ENCODE peak calls at places on chromosomes 3 and 15, in seven cellular contexts. One of them, this sample, is unnamed.

GRCh38 chr15:70670680-70671079 is 92.7 kb downstream of the UACA start:
- DNase-seq in sigmoid colon: no peak
- DNase-seq in foreskin keratinocyte: no peak
- DNase-seq in H9: no peak
- DNase-seq in A549: no peak
- DNase-seq in transverse colon: no peak
- DNase-seq in heart left ventricle: no peak
- DNase-seq in this sample: no peak

GRCh38 chr3:105158277-105158676 is 208.4 kb upstream of the ALCAM start:
- DNase-seq in heart left ventricle: no peak
- DNase-seq in transverse colon: no peak
- DNase-seq in sigmoid colon: no peak
- DNase-seq in H9: no peak
- DNase-seq in A549: no peak
- DNase-seq in foreskin keratinocyte: no peak
- DNase-seq in this sample: no peak

GRCh38 chr3:72368331-72368975 is 479.8 kb downstream of the SHQ1 start:
- DNase-seq in A549: no peak
- DNase-seq in H9: no peak
- DNase-seq in heart left ventricle: no peak
- DNase-seq in transverse colon: no peak
- DNase-seq in foreskin keratinocyte: no peak
- DNase-seq in sigmoid colon: no peak
- DNase-seq in this sample: no peak

GRCh38 chr3:44963571-44964325 is 12.2 kb downstream of the ZDHHC3 start:
- DNase-seq in transverse colon: no peak
- DNase-seq in heart left ventricle: no peak
- DNase-seq in sigmoid colon: no peak
- DNase-seq in H9: no peak
- DNase-seq in A549: no peak
- DNase-seq in foreskin keratinocyte: peak; percentile 26
- DNase-seq in this sample: no peak

GRCh38 chr3:153273767-153274443 is 111.9 kb downstream of the RAP2B start:
- DNase-seq in heart left ventricle: no peak
- DNase-seq in A549: no peak
- DNase-seq in foreskin keratinocyte: peak; percentile 80
- DNase-seq in sigmoid colon: no peak
- DNase-seq in H9: no peak
- DNase-seq in transverse colon: no peak
- DNase-seq in this sample: no peak

GRCh38 chr15:72229076-72229946 is 1.7 kb downstream of the PKM start:
- DNase-seq in sigmoid colon: peak; percentile 65
- DNase-seq in H9: no peak
- DNase-seq in heart left ventricle: no peak
- DNase-seq in foreskin keratinocyte: no peak
- DNase-seq in A549: no peak
- DNase-seq in transverse colon: no peak
- DNase-seq in this sample: peak; percentile 69

GRCh38 chr15:70201376-70201775 is 103.7 kb upstream of the TLE3 start:
- DNase-seq in foreskin keratinocyte: no peak
- DNase-seq in A549: no peak
- DNase-seq in transverse colon: no peak
- DNase-seq in heart left ventricle: no peak
- DNase-seq in H9: no peak
- DNase-seq in sigmoid colon: peak; percentile 50
- DNase-seq in this sample: no peak

GRCh38 chr3:172221550-172221949 is 182.2 kb downstream of the FNDC3B start:
- DNase-seq in A549: no peak
- DNase-seq in transverse colon: no peak
- DNase-seq in heart left ventricle: no peak
- DNase-seq in sigmoid colon: no peak
- DNase-seq in H9: no peak
- DNase-seq in foreskin keratinocyte: peak; percentile 72
- DNase-seq in this sample: no peak

GRCh38 chr15:90402230-90402629 is 14.2 kb downstream of the IQGAP1 start:
- DNase-seq in H9: no peak
- DNase-seq in heart left ventricle: peak; percentile 45
- DNase-seq in transverse colon: no peak
- DNase-seq in A549: peak; percentile 66
- DNase-seq in sigmoid colon: peak; percentile 73
- DNase-seq in foreskin keratinocyte: peak; percentile 86
- DNase-seq in this sample: no peak

GRCh38 chr3:189222927-189223706 is 51.3 kb downstream of the TPRG1 start:
- DNase-seq in A549: no peak
- DNase-seq in foreskin keratinocyte: no peak
- DNase-seq in transverse colon: no peak
- DNase-seq in sigmoid colon: no peak
- DNase-seq in heart left ventricle: no peak
- DNase-seq in H9: no peak
- DNase-seq in this sample: no peak

GRCh38 chr3:77411990-77412389 is 372.1 kb downstream of the ROBO2 start:
- DNase-seq in sigmoid colon: no peak
- DNase-seq in foreskin keratinocyte: peak; percentile 87
- DNase-seq in heart left ventricle: no peak
- DNase-seq in A549: no peak
- DNase-seq in transverse colon: no peak
- DNase-seq in H9: no peak
- DNase-seq in this sample: no peak

GRCh38 chr15:77742127-77742526 is 109.4 kb upstream of the LINGO1 start:
- DNase-seq in H9: no peak
- DNase-seq in foreskin keratinocyte: no peak
- DNase-seq in transverse colon: no peak
- DNase-seq in heart left ventricle: no peak
- DNase-seq in sigmoid colon: no peak
- DNase-seq in A549: no peak
- DNase-seq in this sample: no peak
- H3K4me1 ChIP-seq in H9: peaks cover 10% of the 10 kb centered on the region
- H3K4me1 ChIP-seq in foreskin keratinocyte: no peaks in the 10 kb centered on the region
- H3K4me1 ChIP-seq in transverse colon: no peaks in the 10 kb centered on the region
- H3K4me1 ChIP-seq in heart left ventricle: no peaks in the 10 kb centered on the region
- H3K4me1 ChIP-seq in sigmoid colon: no peaks in the 10 kb centered on the region
- H3K4me1 ChIP-seq in A549: no peaks in the 10 kb centered on the region
- H3K4me1 ChIP-seq in this sample: no peaks in the 10 kb centered on the region

GRCh38 chr3:179732661-179733348 is 80.0 kb downstream of the USP13 start:
- DNase-seq in foreskin keratinocyte: no peak
- DNase-seq in transverse colon: no peak
- DNase-seq in heart left ventricle: peak; percentile 86
- DNase-seq in sigmoid colon: no peak
- DNase-seq in A549: no peak
- DNase-seq in H9: no peak
- DNase-seq in this sample: no peak
- H3K4me1 ChIP-seq in foreskin keratinocyte: peaks cover 6% of the 10 kb centered on the region
- H3K4me1 ChIP-seq in transverse colon: no peaks in the 10 kb centered on the region
- H3K4me1 ChIP-seq in heart left ventricle: no peaks in the 10 kb centered on the region
- H3K4me1 ChIP-seq in sigmoid colon: no peaks in the 10 kb centered on the region
- H3K4me1 ChIP-seq in A549: peaks cover 22% of the 10 kb centered on the region
- H3K4me1 ChIP-seq in H9: no peaks in the 10 kb centered on the region
- H3K4me1 ChIP-seq in this sample: no peaks in the 10 kb centered on the region

GRCh38 chr3:117201906-117202305 is 492.3 kb downstream of the TUSC7 start:
- DNase-seq in heart left ventricle: no peak
- DNase-seq in A549: no peak
- DNase-seq in transverse colon: no peak
- DNase-seq in foreskin keratinocyte: no peak
- DNase-seq in H9: no peak
- DNase-seq in sigmoid colon: no peak
- DNase-seq in this sample: no peak
- H3K4me1 ChIP-seq in heart left ventricle: no peaks in the 10 kb centered on the region
- H3K4me1 ChIP-seq in A549: no peaks in the 10 kb centered on the region
- H3K4me1 ChIP-seq in transverse colon: no peaks in the 10 kb centered on the region
- H3K4me1 ChIP-seq in foreskin keratinocyte: no peaks in the 10 kb centered on the region
- H3K4me1 ChIP-seq in H9: no peaks in the 10 kb centered on the region
- H3K4me1 ChIP-seq in sigmoid colon: no peaks in the 10 kb centered on the region
- H3K4me1 ChIP-seq in this sample: no peaks in the 10 kb centered on the region

GRCh38 chr3:64705946-64706345 is 18.1 kb upstream of the ADAMTS9 start:
- DNase-seq in sigmoid colon: no peak
- DNase-seq in heart left ventricle: no peak
- DNase-seq in H9: no peak
- DNase-seq in A549: no peak
- DNase-seq in foreskin keratinocyte: no peak
- DNase-seq in transverse colon: no peak
- DNase-seq in this sample: no peak

DNA sequence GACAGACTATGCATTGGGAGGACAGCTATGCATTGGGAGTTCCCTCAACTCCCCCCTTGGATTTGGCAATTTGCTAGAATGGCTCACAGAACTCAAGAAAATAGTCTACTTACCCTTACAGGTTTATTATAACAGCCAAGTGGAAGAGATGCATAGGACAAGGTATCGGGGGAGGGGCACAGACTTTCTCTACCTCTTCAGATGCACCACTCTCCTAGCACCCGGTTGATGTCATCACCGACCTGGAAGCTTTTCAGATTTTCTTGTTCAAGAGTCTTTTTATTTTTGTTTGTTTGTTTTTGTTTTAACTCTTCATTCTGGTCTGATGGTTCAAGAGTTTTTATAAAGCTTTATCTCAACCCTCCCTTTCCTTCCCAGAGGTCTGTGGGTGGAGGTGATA is 20.7 kb upstream of the ADAMTS9 start:
- DNase-seq in sigmoid colon: no peak
- DNase-seq in A549: no peak
- DNase-seq in heart left ventricle: no peak
- DNase-seq in H9: no peak
- DNase-seq in transverse colon: no peak
- DNase-seq in foreskin keratinocyte: no peak
- DNase-seq in this sample: no peak
- H3K4me1 ChIP-seq in sigmoid colon: no peaks in the 10 kb centered on the region
- H3K4me1 ChIP-seq in A549: no peaks in the 10 kb centered on the region
- H3K4me1 ChIP-seq in heart left ventricle: no peaks in the 10 kb centered on the region
- H3K4me1 ChIP-seq in H9: no peaks in the 10 kb centered on the region
- H3K4me1 ChIP-seq in transverse colon: no peaks in the 10 kb centered on the region
- H3K4me1 ChIP-seq in foreskin keratinocyte: no peaks in the 10 kb centered on the region
- H3K4me1 ChIP-seq in this sample: no peaks in the 10 kb centered on the region

GRCh38 chr3:66404903-66405700 is 95.7 kb downstream of the LRIG1 start:
- DNase-seq in A549: no peak
- DNase-seq in foreskin keratinocyte: no peak
- DNase-seq in transverse colon: no peak
- DNase-seq in H9: no peak
- DNase-seq in heart left ventricle: peak; percentile 21
- DNase-seq in sigmoid colon: peak; percentile 66
- DNase-seq in this sample: no peak

GRCh38 chr3:66405701-66406091 is 95.1 kb downstream of the LRIG1 start:
- DNase-seq in heart left ventricle: peak; percentile 47
- DNase-seq in transverse colon: peak; percentile 29
- DNase-seq in foreskin keratinocyte: no peak
- DNase-seq in H9: no peak
- DNase-seq in sigmoid colon: peak; percentile 89
- DNase-seq in A549: no peak
- DNase-seq in this sample: no peak

GRCh38 chr3:66407281-66408218 is 93.3 kb downstream of the LRIG1 start:
- DNase-seq in sigmoid colon: peak; percentile 86
- DNase-seq in transverse colon: peak; percentile 79
- DNase-seq in foreskin keratinocyte: peak; percentile 28
- DNase-seq in A549: peak; percentile 29
- DNase-seq in heart left ventricle: peak; percentile 82
- DNase-seq in H9: peak; percentile 85
- DNase-seq in this sample: peak; percentile 56

GRCh38 chr3:66406841-66407240 is 94.0 kb downstream of the LRIG1 start:
- DNase-seq in transverse colon: no peak
- DNase-seq in sigmoid colon: peak; percentile 62
- DNase-seq in heart left ventricle: peak; percentile 13
- DNase-seq in H9: no peak
- DNase-seq in foreskin keratinocyte: no peak
- DNase-seq in A549: no peak
- DNase-seq in this sample: no peak

DNA sequence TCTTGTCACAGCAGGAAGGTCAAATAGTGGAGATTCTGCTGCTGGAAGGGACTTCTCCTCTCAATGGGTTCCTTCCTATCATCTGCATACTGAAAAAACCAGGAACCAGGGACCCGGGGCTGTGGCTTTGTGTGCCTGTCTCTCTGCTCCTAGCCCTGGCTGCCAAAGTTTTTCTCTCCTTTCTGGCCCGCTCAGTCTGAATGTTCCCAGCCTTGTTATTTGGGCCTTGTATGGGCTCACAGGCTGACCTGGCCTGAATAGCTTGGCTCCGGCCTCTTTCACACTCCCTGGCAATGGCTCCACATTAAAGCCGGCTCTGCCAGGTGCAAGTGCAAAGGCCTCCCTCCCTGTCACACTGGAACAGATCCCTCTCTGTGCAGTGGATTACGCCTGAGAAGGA is 94.6 kb downstream of the LRIG1 start:
- DNase-seq in sigmoid colon: peak; percentile 86
- DNase-seq in foreskin keratinocyte: no peak
- DNase-seq in heart left ventricle: peak; percentile 44
- DNase-seq in A549: no peak
- DNase-seq in transverse colon: no peak
- DNase-seq in H9: no peak
- DNase-seq in this sample: no peak
- H3K4me1 ChIP-seq in sigmoid colon: peaks cover 98% of the 10 kb centered on the region
- H3K4me1 ChIP-seq in foreskin keratinocyte: no peaks in the 10 kb centered on the region
- H3K4me1 ChIP-seq in heart left ventricle: peaks cover 14% of the 10 kb centered on the region
- H3K4me1 ChIP-seq in A549: no peaks in the 10 kb centered on the region
- H3K4me1 ChIP-seq in transverse colon: peaks cover 11% of the 10 kb centered on the region
- H3K4me1 ChIP-seq in H9: no peaks in the 10 kb centered on the region
- H3K4me1 ChIP-seq in this sample: peaks cover 24% of the 10 kb centered on the region

GRCh38 chr15:93027413-93027812 is 61.6 kb downstream of the RGMA start:
- DNase-seq in heart left ventricle: no peak
- DNase-seq in sigmoid colon: peak; percentile 74
- DNase-seq in foreskin keratinocyte: no peak
- DNase-seq in A549: no peak
- DNase-seq in H9: no peak
- DNase-seq in transverse colon: no peak
- DNase-seq in this sample: no peak

GRCh38 chr15:93028632-93029612 is 60.1 kb downstream of the RGMA start:
- DNase-seq in heart left ventricle: peak; percentile 90
- DNase-seq in sigmoid colon: peak; percentile 95
- DNase-seq in H9: no peak
- DNase-seq in transverse colon: peak; percentile 51
- DNase-seq in A549: no peak
- DNase-seq in foreskin keratinocyte: peak; percentile 83
- DNase-seq in this sample: peak; percentile 84

GRCh38 chr15:93026359-93026758 is 62.7 kb downstream of the RGMA start:
- DNase-seq in foreskin keratinocyte: no peak
- DNase-seq in A549: no peak
- DNase-seq in transverse colon: no peak
- DNase-seq in heart left ventricle: no peak
- DNase-seq in H9: no peak
- DNase-seq in sigmoid colon: no peak
- DNase-seq in this sample: no peak

GRCh38 chr15:93029613-93030429 is 59.2 kb downstream of the RGMA start:
- DNase-seq in heart left ventricle: no peak
- DNase-seq in foreskin keratinocyte: peak; percentile 39
- DNase-seq in transverse colon: no peak
- DNase-seq in H9: no peak
- DNase-seq in sigmoid colon: peak; percentile 68
- DNase-seq in A549: no peak
- DNase-seq in this sample: no peak

DNA sequence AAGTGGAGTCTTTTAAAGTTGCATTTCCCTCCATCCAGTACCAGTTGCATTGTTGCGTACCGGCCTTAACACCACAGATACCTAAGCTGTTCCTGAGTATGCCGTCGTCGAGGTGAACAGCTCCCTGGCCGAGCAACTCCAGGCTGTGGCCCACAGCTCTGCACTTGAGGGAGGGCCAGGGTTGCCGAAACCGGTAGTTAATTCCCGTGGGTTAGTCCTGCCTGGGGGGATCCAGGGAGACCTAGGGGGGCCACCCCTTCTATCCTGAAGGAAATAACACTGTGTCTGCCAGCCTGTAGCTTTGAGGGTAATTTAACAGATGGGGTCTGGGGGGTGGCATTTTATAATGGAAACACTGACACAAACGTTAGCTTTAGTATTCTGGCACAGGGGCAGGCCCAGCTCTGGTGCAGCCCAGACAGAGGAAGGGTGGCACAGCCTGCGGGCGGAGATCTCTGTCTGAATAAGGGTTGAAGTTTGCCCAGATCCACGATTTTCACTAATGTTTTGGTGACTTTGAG is 60.8 kb downstream of the RGMA start:
- DNase-seq in H9: no peak
- DNase-seq in heart left ventricle: no peak
- DNase-seq in foreskin keratinocyte: no peak
- DNase-seq in sigmoid colon: peak; percentile 68
- DNase-seq in A549: no peak
- DNase-seq in transverse colon: no peak
- DNase-seq in this sample: no peak
- H3K4me1 ChIP-seq in H9: no peaks in the 10 kb centered on the region
- H3K4me1 ChIP-seq in heart left ventricle: peaks cover 67% of the 10 kb centered on the region
- H3K4me1 ChIP-seq in foreskin keratinocyte: peaks cover 12% of the 10 kb centered on the region
- H3K4me1 ChIP-seq in sigmoid colon: peaks cover 48% of the 10 kb centered on the region
- H3K4me1 ChIP-seq in A549: peaks cover 24% of the 10 kb centered on the region
- H3K4me1 ChIP-seq in transverse colon: peaks cover 26% of the 10 kb centered on the region
- H3K4me1 ChIP-seq in this sample: peaks cover 31% of the 10 kb centered on the region